ENCODE peak calls at places on chromosomes 11 and 22, in five cellular contexts. I is brain microvascular endothelial cell; T is lower lobe of right lung; Q is mesenchymal stem cell; M is naive thymus-derived CD4-positive, alpha-beta T cell. C is an unnamed sample.

GRCh38 chr11:78224506-78224905 is 35.8 kb downstream of the USP35 start:
- DNase-seq in Q (no peak), I (no peak), T (no peak), M (no peak), C (no peak)

GRCh38 chr11:131867457-131868257 is 497.2 kb downstream of the NTM start:
- DNase-seq in Q (peak), M (no peak), T (peak), I (peak), C (peak)

GRCh38 chr11:15074206-15075161 is 1.1 kb downstream of the CALCB start:
- DNase-seq in M (peak), T (peak), Q (peak), I (peak), C (peak)

GRCh38 chr11:62013266-62014157 is 46.1 kb upstream of the FTH1 start:
- DNase-seq in M (no peak), T (no peak), I (no peak), Q (no peak), C (no peak)

GRCh38 chr11:19338375-19338774 is 97.6 kb upstream of the E2F8 start:
- DNase-seq in M (no peak), I (no peak), Q (no peak), T (no peak), C (no peak)

GRCh38 chr11:110430267-110431211 is 791 bp downstream of the FDX1 start:
- DNase-seq in I (no peak), T (no peak), M (peak), Q (peak), C (peak)

GRCh38 chr11:44626645-44627044 is 61.2 kb downstream of the CD82 start:
- DNase-seq in M (no peak), Q (no peak), I (no peak), T (no peak), C (no peak)

GRCh38 chr22:20979243-20979809 is 2.8 kb upstream of the LZTR1 start:
- DNase-seq in Q (peak), I (peak), M (peak), T (peak), C (peak)

GRCh38 chr11:102194983-102195382 is 84.7 kb downstream of the YAP1 start:
- DNase-seq in M (no peak), Q (no peak), I (no peak), T (no peak), C (no peak)

GRCh38 chr11:31810779-31811647 is at the start of gene PAX6:
- DNase-seq in I (peak), M (no peak), T (peak), Q (no peak), C (peak)

GRCh38 chr22:22914726-22915669 is 27.4 kb downstream of the IGLL5 start:
- DNase-seq in M (no peak), Q (no peak), I (no peak), T (peak), C (no peak)

GRCh38 chr11:10268746-10269487 is 25.1 kb downstream of the SBF2 start:
- DNase-seq in T (no peak), M (no peak), I (peak), Q (peak), C (no peak)

GRCh38 chr11:118180300-118180703 is 3.9 kb upstream of the SCN2B start:
- DNase-seq in T (no peak), I (no peak), M (peak), Q (no peak), C (peak)

GRCh38 chr11:3056296-3057068 is 741 bp downstream of the CARS1 start:
- DNase-seq in M (no peak), I (no peak), Q (no peak), T (no peak), C (peak)

GRCh38 chr11:94974178-94974577 is 669 bp downstream of the KDM4D start:
- DNase-seq in M (no peak), I (no peak), Q (no peak), T (no peak), C (no peak)

GRCh38 chr11:116689413-116690127 is 83.2 kb downstream of the BUD13 start:
- DNase-seq in I (no peak), T (peak), M (no peak), Q (no peak), C (no peak)

GRCh38 chr11:28619870-28620540 is 511.8 kb downstream of the METTL15 start:
- DNase-seq in I (peak), M (no peak), T (no peak), Q (peak), C (no peak)

GRCh38 chr11:116702772-116703360 is 69.9 kb downstream of the BUD13 start:
- DNase-seq in T (peak), M (no peak), I (no peak), Q (no peak), C (no peak)

GRCh38 chr11:59960502-59961381 is 3.1 kb upstream of the OOSP4A start:
- DNase-seq in I (no peak), Q (no peak), T (no peak), M (no peak), C (no peak)

GRCh38 chr11:119704849-119705248 is 24.2 kb downstream of the NECTIN1 start:
- DNase-seq in T (no peak), I (no peak), M (no peak), Q (no peak), C (no peak)

GRCh38 chr11:61972796-61973602 is 5.6 kb upstream of the FTH1 start:
- DNase-seq in M (peak), Q (peak), I (no peak), T (no peak), C (no peak)

GRCh38 chr11:12792018-12792417 is 117.8 kb downstream of the TEAD1 start:
- DNase-seq in Q (no peak), T (no peak), M (no peak), I (no peak), C (no peak)

GRCh38 chr11:63738720-63739360 is 29.7 kb downstream of the ZFTA start:
- DNase-seq in Q (peak), M (peak), T (peak), I (peak), C (peak)

GRCh38 chr11:128289048-128289447 is 298.3 kb downstream of the ETS1 start:
- DNase-seq in T (no peak), I (no peak), Q (no peak), M (no peak), C (no peak)

GRCh38 chr11:34614334-34615113 is 6.4 kb upstream of the EHF start:
- DNase-seq in I (no peak), M (no peak), Q (peak), T (no peak), C (no peak)

GRCh38 chr22:45199723-45200122 is 36.0 kb downstream of the NUP50 start:
- DNase-seq in T (peak), Q (no peak), M (no peak), I (no peak), C (no peak)

GRCh38 chr22:26573026-26573662 is 16.8 kb downstream of the TPST2 start:
- DNase-seq in Q (peak), I (no peak), T (peak), M (no peak), C (no peak)